ENCODE peak calls at places on chromosomes 12 and 14, in six cellular contexts. B is H1, M is neuronal stem cell, T is H9, Z is mesenchymal stem cell, E is trophoblast cell. A is an unnamed sample.

GRCh38 chr12:104519190-104519857 is 62.6 kb downstream of the CHST11 start:
- DNase-seq in B (no peak), M (no peak), T (no peak), Z (no peak), E (no peak), A (no peak)

GRCh38 chr12:69055280-69055679 is 122.3 kb upstream of the CPM start:
- DNase-seq in B (no peak), M (no peak), T (no peak), Z (no peak), E (no peak), A (no peak)

GRCh38 chr12:17588968-17589367 is 501.0 kb downstream of the RERGL start:
- DNase-seq in B (no peak), M (peak), T (peak), Z (peak), E (peak), A (no peak)

GRCh38 chr12:7859552-7859951 is 13.2 kb downstream of the SLC2A14 start:
- DNase-seq in B (no peak), M (no peak), T (no peak), Z (peak), E (peak), A (peak)

GRCh38 chr14:22084393-22085281 is 411.0 kb upstream of the OR4E1 start:
- DNase-seq in B (no peak), M (peak), T (no peak), Z (peak), E (peak), A (peak)

GRCh38 chr12:6613776-6614512 is 6.8 kb upstream of the CHD4 start:
- DNase-seq in B (peak), M (peak), T (peak), Z (peak), E (peak), A (peak)

GRCh38 chr14:32468955-32469354 is 139.9 kb downstream of the AKAP6 start:
- DNase-seq in B (no peak), M (no peak), T (no peak), Z (peak), E (peak), A (peak)

GRCh38 chr12:71792599-71792998 is 37.9 kb downstream of the RAB21 start:
- DNase-seq in B (no peak), M (no peak), T (no peak), Z (no peak), E (no peak), A (no peak)

GRCh38 chr14:88005050-88005481 is at the start of gene GPR65:
- DNase-seq in B (no peak), M (no peak), T (no peak), Z (peak), E (no peak), A (no peak)

GRCh38 chr14:24915958-24916595 is 133.9 kb downstream of the STXBP6 start:
- DNase-seq in B (no peak), M (no peak), T (no peak), Z (no peak), E (no peak), A (peak)

GRCh38 chr12:129145381-129145780 is 292.1 kb downstream of the GLT1D1 start:
- DNase-seq in B (no peak), M (no peak), T (no peak), Z (no peak), E (no peak), A (no peak)

GRCh38 chr14:101709962-101710891 is 51.3 kb upstream of the PPP2R5C start:
- DNase-seq in B (no peak), M (no peak), T (peak), Z (no peak), E (no peak), A (no peak)

GRCh38 chr12:3231399-3231876 is 154.3 kb downstream of the TSPAN9 start:
- DNase-seq in B (peak), M (peak), T (peak), Z (no peak), E (no peak), A (no peak)

GRCh38 chr12:22499445-22499844 is 44.9 kb downstream of the C2CD5 start:
- DNase-seq in B (no peak), M (no peak), T (no peak), Z (no peak), E (peak), A (no peak)

GRCh38 chr12:112386726-112387125 is 4.5 kb upstream of the HECTD4 start:
- DNase-seq in B (no peak), M (no peak), T (no peak), Z (peak), E (no peak), A (peak)

GRCh38 chr12:93960521-93960920 is 187.9 kb upstream of the PLXNC1 start:
- DNase-seq in B (no peak), M (no peak), T (no peak), Z (no peak), E (no peak), A (peak)

GRCh38 chr14:90609376-90609775 is 206.9 kb downstream of the TTC7B start:
- DNase-seq in B (no peak), M (no peak), T (no peak), Z (no peak), E (no peak), A (no peak)

GRCh38 chr14:43475762-43476161 is 1031.3 kb downstream of the FSCB start:
- DNase-seq in B (no peak), M (no peak), T (no peak), Z (peak), E (no peak), A (no peak)

GRCh38 chr14:61662437-61663311 is 32.6 kb upstream of the HIF1A start:
- DNase-seq in B (no peak), M (no peak), T (no peak), Z (peak), E (peak), A (peak)

GRCh38 chr12:26630546-26631027 is 202.4 kb downstream of the ITPR2 start:
- DNase-seq in B (no peak), M (no peak), T (no peak), Z (peak), E (peak), A (peak)

GRCh38 chr12:108390495-108391203 is 51.5 kb upstream of the CMKLR1 start:
- DNase-seq in B (no peak), M (peak), T (no peak), Z (no peak), E (no peak), A (no peak)

GRCh38 chr12:116799955-116800354 is 61.8 kb downstream of the RNFT2 start:
- DNase-seq in B (no peak), M (no peak), T (no peak), Z (no peak), E (no peak), A (no peak)

GRCh38 chr12:131104464-131105350 is 151.0 kb downstream of the ADGRD1 start:
- DNase-seq in B (peak), M (peak), T (peak), Z (peak), E (peak), A (peak)

GRCh38 chr12:116339800-116340371 is 62.4 kb upstream of the MED13L start:
- DNase-seq in B (no peak), M (no peak), T (no peak), Z (peak), E (no peak), A (peak)

GRCh38 chr12:89742337-89743022 is 33.8 kb upstream of the ATP2B1 start:
- DNase-seq in B (no peak), M (no peak), T (no peak), Z (no peak), E (no peak), A (no peak)
- H3K14ac ChIP-seq in B (no peak), M (no peak), T (no peak), Z (no peak), E (no peak), A (no peak)

DNA sequence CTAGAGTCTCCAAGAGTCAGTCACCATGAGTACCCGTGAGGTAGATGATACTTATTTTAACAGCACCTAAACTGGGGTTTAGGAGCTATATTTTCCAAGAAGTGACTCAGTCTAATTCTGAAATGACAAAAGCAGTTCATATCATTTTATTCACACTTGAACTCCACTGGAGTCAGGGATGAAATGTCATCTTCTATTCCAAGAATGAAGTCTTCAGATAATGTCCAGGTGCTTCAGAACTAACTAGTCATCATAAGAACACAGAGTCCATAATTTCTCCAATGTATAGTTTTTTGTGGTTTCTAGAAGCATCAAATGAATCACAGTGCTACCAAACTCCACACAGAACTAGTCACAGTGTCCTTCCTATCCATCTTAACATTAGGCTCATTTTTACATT is 13.3 kb downstream of the DNM1L start:
- DNase-seq in B (no peak), M (no peak), T (no peak), Z (no peak), E (no peak), A (no peak)
- H3K14ac ChIP-seq in B (no peak), M (no peak), T (no peak), Z (no peak), E (no peak), A (no peak)

DNA sequence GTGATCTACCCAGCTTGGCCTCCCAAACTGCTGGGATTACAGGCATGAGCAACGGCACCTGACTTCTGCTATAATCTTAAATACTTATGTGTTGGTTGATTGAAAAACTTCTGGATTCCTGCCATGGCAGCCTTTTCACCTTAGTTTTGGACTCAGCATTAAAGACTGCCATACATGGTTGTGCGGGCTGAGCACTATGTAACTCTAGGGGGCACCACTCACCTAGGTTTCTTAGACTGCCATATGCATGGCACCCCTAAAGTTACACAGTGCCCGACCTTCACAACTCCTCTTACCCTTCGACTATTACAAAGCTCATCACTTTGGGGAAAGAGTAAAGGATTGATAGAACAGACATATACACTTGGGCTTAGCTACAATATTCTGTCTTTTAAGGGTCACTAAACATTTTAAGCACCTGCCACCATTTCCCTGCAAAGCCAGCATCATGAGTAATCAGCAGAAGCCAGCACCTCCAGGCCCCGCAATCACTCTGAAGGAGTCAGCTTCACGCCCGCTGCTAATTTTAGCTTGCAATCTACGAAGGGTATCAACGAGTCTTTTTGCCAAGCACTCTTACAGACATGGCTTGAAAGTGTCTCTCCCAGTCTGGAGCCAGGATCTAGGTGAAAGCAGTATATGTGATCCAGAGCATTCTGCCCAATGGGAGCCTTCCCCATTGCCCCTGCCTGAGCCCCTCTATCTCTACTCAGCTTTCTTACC is 59.8 kb downstream of the SUDS3 start:
- DNase-seq in B (peak), M (peak), T (peak), Z (no peak), E (peak), A (no peak)
- H3K14ac ChIP-seq in B (no peak), M (no peak), T (no peak), Z (no peak), E (no peak), A (no peak)

GRCh38 chr12:11607313-11608081 is 42.0 kb upstream of the ETV6 start:
- DNase-seq in B (no peak), M (no peak), T (no peak), Z (peak), E (peak), A (peak)

GRCh38 chr12:11609045-11609444 is 40.4 kb upstream of the ETV6 start:
- DNase-seq in B (no peak), M (no peak), T (peak), Z (no peak), E (no peak), A (no peak)
- H3K14ac ChIP-seq in B (no peak), M (no peak), T (peak), Z (no peak), E (no peak), A (no peak)

GRCh38 chr12:102642199-102642598 is 161.8 kb upstream of the IGF1 start:
- DNase-seq in B (no peak), M (no peak), T (no peak), Z (peak), E (no peak), A (peak)

GRCh38 chr12:102638777-102639176 is 158.4 kb upstream of the IGF1 start:
- DNase-seq in B (no peak), M (no peak), T (no peak), Z (peak), E (peak), A (peak)

GRCh38 chr12:102645968-102646367 is 165.6 kb upstream of the IGF1 start:
- DNase-seq in B (no peak), M (no peak), T (no peak), Z (no peak), E (no peak), A (no peak)

GRCh38 chr12:102643871-102644551 is 163.6 kb upstream of the IGF1 start:
- DNase-seq in B (no peak), M (no peak), T (no peak), Z (no peak), E (no peak), A (no peak)
- H3K14ac ChIP-seq in B (no peak), M (no peak), T (peak), Z (no peak), E (no peak), A (no peak)

GRCh38 chr12:9808531-9808930 is 18.8 kb upstream of the KLRF1 start:
- DNase-seq in B (no peak), M (no peak), T (no peak), Z (no peak), E (no peak), A (no peak)
- H3K14ac ChIP-seq in B (no peak), M (no peak), T (no peak), Z (no peak), E (no peak), A (no peak)

GRCh38 chr12:121085113-121085841 is 46.2 kb upstream of the OASL start:
- DNase-seq in B (peak), M (no peak), T (no peak), Z (no peak), E (no peak), A (no peak)

GRCh38 chr12:121084229-121084628 is 45.2 kb upstream of the OASL start:
- DNase-seq in B (peak), M (no peak), T (no peak), Z (no peak), E (no peak), A (no peak)

GRCh38 chr12:121080909-121081308 is 41.9 kb upstream of the OASL start:
- DNase-seq in B (no peak), M (no peak), T (no peak), Z (no peak), E (no peak), A (no peak)

GRCh38 chr12:121079736-121080272 is 40.8 kb upstream of the OASL start:
- DNase-seq in B (peak), M (no peak), T (no peak), Z (no peak), E (no peak), A (no peak)
- H3K14ac ChIP-seq in B (no peak), M (no peak), T (no peak), Z (no peak), E (no peak), A (no peak)

A was measured in IMR-90.